ENCODE peak calls at places on chromosomes 7 and 10, in four cellular contexts. B is prostate gland, J is sigmoid colon, D is HCT116. L is an unnamed sample. For H3K36me3, the result is how much of the 10 kb centered on the place peaks cover.

GRCh38 chr10:74675527-74675926 is 150.9 kb upstream of the KAT6B start:
- DNase-seq in J (no peak), D (no peak), B (no peak), L (no peak)

GRCh38 chr10:65793738-65794425 is 1132.0 kb upstream of the LRRTM3 start:
- DNase-seq in J (no peak), D (no peak), B (peak), L (no peak)

GRCh38 chr7:111086532-111086931 is 4.4 kb upstream of the LRRN3 start:
- DNase-seq in D (peak), J (no peak), B (no peak), L (no peak)

GRCh38 chr10:114174462-114175190 is 623 bp upstream of the CCDC186 start:
- DNase-seq in J (peak), D (no peak), B (peak), L (peak)

GRCh38 chr10:78729366-78729765 is 339.4 kb upstream of the ZMIZ1 start:
- DNase-seq in D (no peak), B (no peak), J (no peak), L (no peak)

GRCh38 chr10:2202401-2202800 is 465.1 kb upstream of the ADARB2 start:
- DNase-seq in D (no peak), J (no peak), B (no peak), L (no peak)

GRCh38 chr7:136086712-136087111 is 109.6 kb upstream of the MTPN start:
- DNase-seq in J (peak), D (peak), B (peak), L (peak)

GRCh38 chr10:35449944-35450343 is 113.6 kb downstream of the CCNY start:
- DNase-seq in D (no peak), J (no peak), B (no peak), L (no peak)

GRCh38 chr7:132825932-132826480 is 249.7 kb upstream of the PLXNA4 start:
- DNase-seq in J (no peak), D (no peak), B (no peak), L (no peak)

GRCh38 chr10:43573250-43574034 is 974 bp downstream of the ZNF239 start:
- DNase-seq in D (no peak), B (no peak), J (no peak), L (no peak)

GRCh38 chr7:114722562-114722961 is 199.3 kb upstream of the MDFIC start:
- DNase-seq in J (no peak), D (no peak), B (no peak), L (no peak)

GRCh38 chr7:28488061-28488791 is 75.9 kb downstream of the CREB5 start:
- DNase-seq in J (no peak), B (no peak), D (no peak), L (no peak)
- TF ChIP-seq CTCF in J (no peak), B (no peak), D (no peak), L (no peak)

GRCh38 chr7:95590387-95591248 is 5.7 kb downstream of the PDK4 start:
- DNase-seq in D (no peak), B (no peak), J (no peak), L (no peak)

GRCh38 chr7:95595825-95596182 is 512 bp downstream of the PDK4 start:
- DNase-seq in B (no peak), J (no peak), D (no peak), L (peak)

GRCh38 chr7:95594185-95594584 is 2.1 kb downstream of the PDK4 start:
- DNase-seq in B (no peak), J (no peak), D (no peak), L (no peak)

GRCh38 chr7:95592570-95592969 is 3.7 kb downstream of the PDK4 start:
- DNase-seq in D (no peak), J (no peak), B (no peak), L (no peak)

GRCh38 chr7:95593343-95593742 is 3.0 kb downstream of the PDK4 start:
- DNase-seq in J (no peak), B (no peak), D (no peak), L (no peak)
- TF ChIP-seq POLR2A in J (no peak), B (no peak), D (no peak), L (no peak)

DNA sequence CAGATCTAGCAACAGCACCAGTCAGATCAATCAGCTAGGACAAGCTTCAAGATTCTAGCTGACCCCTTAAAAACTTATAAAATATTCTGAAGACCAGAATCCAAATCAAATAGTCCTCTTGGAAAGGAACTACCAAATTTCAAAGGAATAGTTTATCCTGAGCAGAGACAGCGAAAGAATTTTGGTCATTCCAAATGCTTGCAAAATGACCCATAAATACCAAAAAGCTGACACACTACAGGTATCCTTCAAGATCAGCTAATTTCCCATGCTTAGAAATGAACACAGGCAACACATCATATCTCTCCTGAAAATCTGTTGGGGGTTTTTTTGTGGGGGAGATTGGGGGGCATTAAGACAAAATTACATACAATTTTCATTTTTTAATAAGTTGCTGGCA is 78.8 kb downstream of the PDSS1 start:
- DNase-seq in J (no peak), B (no peak), D (no peak), L (no peak)
- H3K36me3 ChIP-seq in J (under half), B (under half), D (under half), L (under half)

GRCh38 chr10:100008708-100009282 is 952 bp downstream of the DNMBP start:
- DNase-seq in D (no peak), J (peak), B (no peak), L (no peak)

GRCh38 chr10:100009283-100009792 is 409 bp downstream of the DNMBP start:
- DNase-seq in D (no peak), J (peak), B (peak), L (peak)

GRCh38 chr10:100007239-100008141 is 2.3 kb downstream of the DNMBP start:
- DNase-seq in D (no peak), J (peak), B (no peak), L (no peak)

GRCh38 chr10:100008142-100008522 is 1.6 kb downstream of the DNMBP start:
- DNase-seq in B (no peak), D (no peak), J (peak), L (peak)

DNA sequence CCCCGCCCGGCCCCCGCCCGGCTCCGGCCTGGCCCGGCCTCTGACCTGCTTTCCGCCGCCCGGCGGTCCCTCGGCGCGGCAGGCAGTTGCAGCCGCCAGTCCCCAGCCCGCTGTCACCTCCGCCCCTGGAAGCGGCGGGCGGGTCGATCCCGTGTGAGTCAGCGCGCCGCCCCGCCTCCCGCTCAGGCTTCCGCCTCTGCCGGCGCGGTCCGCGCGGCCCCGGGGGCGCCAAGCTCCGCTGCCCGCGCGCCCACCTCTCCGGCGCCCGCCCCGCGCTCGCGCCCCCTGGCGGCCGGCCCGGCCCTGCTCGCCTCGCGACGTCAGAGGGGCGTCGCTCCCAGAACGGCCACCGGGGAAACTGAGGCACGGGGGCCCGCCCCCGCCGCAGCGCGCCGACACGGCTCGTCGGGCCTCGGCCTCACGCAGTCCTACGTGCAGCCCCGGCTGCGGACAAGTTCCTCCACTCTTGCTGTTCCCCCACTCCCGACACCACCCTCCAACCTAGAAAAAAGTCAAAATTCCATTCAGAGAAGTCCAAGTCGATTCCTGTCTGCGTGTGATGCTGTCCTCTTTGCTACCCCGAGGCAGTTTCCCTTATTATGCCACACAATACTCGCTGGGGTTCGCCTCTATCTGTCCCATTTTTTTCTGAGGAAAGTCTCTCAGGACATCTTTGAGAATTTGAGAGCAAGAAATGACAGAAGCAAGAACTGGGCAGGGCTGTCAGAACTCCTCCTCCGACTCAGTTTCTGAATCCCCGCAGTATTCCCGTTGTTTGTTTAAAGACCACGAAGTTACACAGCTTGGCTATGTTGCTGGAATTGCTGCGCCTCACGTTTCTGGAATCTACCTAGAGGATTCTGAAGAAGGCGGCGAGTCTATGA is at the start of gene DNMBP:
- DNase-seq in D (peak), J (peak), B (peak), L (peak)
- TF ChIP-seq CTCF in D (peak), J (no peak), B (peak), L (peak)

GRCh38 chr10:124743188-124744046 is 761 bp downstream of the FAM53B start:
- DNase-seq in D (no peak), B (no peak), J (peak), L (no peak)

GRCh38 chr10:124744688-124745055 is 494 bp upstream of the FAM53B start:
- DNase-seq in D (peak), B (peak), J (no peak), L (no peak)

GRCh38 chr10:124745257-124745656 is 1.1 kb upstream of the FAM53B start:
- DNase-seq in J (no peak), B (no peak), D (no peak), L (no peak)

GRCh38 chr10:124745678-124746077 is 1.5 kb upstream of the FAM53B start:
- DNase-seq in J (no peak), D (peak), B (peak), L (no peak)

GRCh38 chr10:124744047-124744687 is at the start of gene FAM53B:
- DNase-seq in J (peak), D (peak), B (peak), L (peak)
- TF ChIP-seq POLR2A in J (no peak), D (peak), B (peak), L (peak)

GRCh38 chr10:68462536-68462935 is 9.2 kb downstream of the DNA2 start:
- DNase-seq in J (no peak), B (no peak), D (no peak), L (no peak)
- H3K36me3 ChIP-seq in J (under half), B (under half), D (under half), L (under half)

L was measured in adrenal gland.